ENCODE peak calls at places on chromosome 11, in five cellular contexts. H is IMR-90, B is stomach, S is ovary, K is lower leg skin. C is an unnamed sample.

GRCh38 chr11:66592457-66593302 is at the start of the genes CCDC87 and CCS:
- DNase-seq in H (peak; percentile 92), B (peak; percentile 100), S (peak; percentile 98), K (peak; percentile 99), C (peak; percentile 99)

GRCh38 chr11:116210663-116211062 is 562.1 kb downstream of the BUD13 start:
- DNase-seq in H (no peak), B (no peak), S (no peak), K (no peak), C (no peak)

GRCh38 chr11:65432133-65432650 is 9.6 kb downstream of the NEAT1 start:
- DNase-seq in H (peak; percentile 34), B (no peak), S (no peak), K (no peak), C (no peak)

GRCh38 chr11:2791139-2791520 is 91.3 kb upstream of the KCNQ1OT1 start:
- DNase-seq in H (no peak), B (peak; percentile 45), S (no peak), K (peak; percentile 73), C (peak; percentile 14)

GRCh38 chr11:69985654-69986420 is 92.3 kb upstream of the ANO1 start:
- DNase-seq in H (no peak), B (no peak), S (no peak), K (no peak), C (peak; percentile 42)

GRCh38 chr11:61041755-61042518 is 60.4 kb upstream of the CD5 start:
- DNase-seq in H (no peak), B (peak; percentile 72), S (peak; percentile 65), K (no peak), C (no peak)

GRCh38 chr11:36492724-36493304 is 17.3 kb downstream of the TRAF6 start:
- DNase-seq in H (peak; percentile 63), B (no peak), S (no peak), K (no peak), C (no peak)

GRCh38 chr11:77244277-77245014 is 57.0 kb downstream of the GDPD4 start:
- DNase-seq in H (peak; percentile 85), B (no peak), S (no peak), K (no peak), C (no peak)

GRCh38 chr11:100980156-100980555 is 149.5 kb downstream of the PGR start:
- DNase-seq in H (peak; percentile 13), B (no peak), S (no peak), K (no peak), C (no peak)

GRCh38 chr11:30586251-30587144 is at the start of gene MPPED2:
- DNase-seq in H (no peak), B (no peak), S (peak; percentile 27), K (peak; percentile 90), C (peak; percentile 62)

GRCh38 chr11:120579601-120580000 is 68.1 kb downstream of the GRIK4 start:
- DNase-seq in H (no peak), B (no peak), S (no peak), K (no peak), C (no peak)

GRCh38 chr11:9615031-9615451 is 41.6 kb downstream of the WEE1 start:
- DNase-seq in H (peak; percentile 13), B (no peak), S (no peak), K (peak; percentile 81), C (no peak)

GRCh38 chr11:117486059-117486458 is 158.4 kb downstream of the CEP164 start:
- DNase-seq in H (no peak), B (no peak), S (no peak), K (no peak), C (no peak)

GRCh38 chr11:129192150-129192549 is at the start of gene ARHGAP32:
- DNase-seq in H (no peak), B (no peak), S (no peak), K (no peak), C (no peak)

GRCh38 chr11:27203077-27203476 is 159.9 kb downstream of the CCDC34 start:
- DNase-seq in H (no peak), B (no peak), S (no peak), K (no peak), C (no peak)

GRCh38 chr11:70933986-70934583 is 318.3 kb downstream of the SHANK2 start:
- DNase-seq in H (no peak), B (no peak), S (no peak), K (no peak), C (no peak)

DNA sequence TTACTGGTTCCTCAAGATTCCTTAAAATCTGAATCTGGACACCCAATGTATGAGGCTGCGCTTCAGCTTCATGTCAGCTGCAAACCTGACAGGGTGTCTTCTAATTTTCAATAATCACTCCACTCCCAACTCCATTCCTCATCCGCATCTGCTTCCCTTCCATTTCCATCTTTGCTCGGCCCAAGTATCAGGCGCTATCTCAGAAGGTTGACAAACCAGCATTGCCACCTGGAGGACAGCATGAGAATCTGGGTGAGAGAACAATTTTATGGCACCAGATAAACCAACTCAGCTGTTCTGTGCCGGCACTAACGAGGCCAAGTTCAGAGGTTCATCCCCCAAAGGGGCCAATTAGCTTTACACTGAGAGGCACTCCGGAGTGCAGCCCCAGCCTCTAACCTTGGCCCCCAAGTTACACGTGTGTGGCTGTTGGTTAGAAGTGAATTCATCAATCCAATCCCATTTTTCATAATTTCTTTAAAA is 79.1 kb upstream of the LMO2 start:
- DNase-seq in H (peak; percentile 50), B (peak; percentile 30), S (no peak), K (peak; percentile 85), C (peak; percentile 35)
- TF ChIP-seq CTCF in H (peak; percentile 62), B (no peak), S (no peak), K (peak; percentile 63), C (peak; percentile 57)

GRCh38 chr11:93727985-93728791 is 13.1 kb downstream of the TAF1D start:
- DNase-seq in H (peak; percentile 54), B (no peak), S (no peak), K (no peak), C (no peak)
- TF ChIP-seq POLR2A in H (no peak), B (no peak), S (no peak), K (no peak), C (no peak)

DNA sequence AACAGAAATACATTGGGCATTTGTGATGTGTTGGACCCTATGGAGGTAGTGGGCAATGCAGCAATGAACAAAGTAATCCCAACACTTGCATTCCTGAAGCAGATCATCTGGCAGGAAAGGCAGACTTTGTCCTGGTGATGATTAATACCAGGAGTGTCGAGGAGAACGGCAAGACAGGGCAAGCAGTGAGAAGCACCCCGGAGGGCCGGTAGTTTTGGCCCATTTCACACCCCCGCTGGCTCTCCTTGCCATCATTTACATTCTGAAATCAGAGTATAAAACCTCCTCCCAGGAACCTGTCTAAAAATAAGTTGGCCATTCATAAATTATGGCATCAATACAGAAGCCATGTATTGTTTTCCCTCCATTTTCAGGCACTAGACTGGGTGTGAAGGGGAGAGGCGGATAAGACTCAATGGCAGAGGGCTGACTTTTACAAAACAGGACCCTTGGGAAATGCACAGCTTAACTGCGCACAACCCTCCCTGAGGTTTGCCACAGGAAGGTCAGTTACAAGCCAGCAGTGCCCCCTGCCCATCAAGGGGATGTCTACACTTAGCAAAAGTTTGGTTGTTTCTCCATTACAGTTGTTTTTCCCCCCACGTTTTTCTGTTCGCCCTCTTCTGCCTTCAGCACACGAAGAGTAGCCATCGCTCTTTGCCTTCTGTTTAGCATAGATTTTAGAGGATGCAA is 55.6 kb downstream of the OPCML start:
- DNase-seq in H (no peak), B (no peak), S (no peak), K (no peak), C (no peak)
- TF ChIP-seq CTCF in H (no peak), B (no peak), S (no peak), K (no peak), C (no peak)

GRCh38 chr11:15839061-15839460 is 517.3 kb downstream of the SOX6 start:
- DNase-seq in H (no peak), B (no peak), S (no peak), K (no peak), C (no peak)

GRCh38 chr11:15845261-15845660 is 511.1 kb downstream of the SOX6 start:
- DNase-seq in H (no peak), B (no peak), S (no peak), K (no peak), C (no peak)

GRCh38 chr11:15841898-15842297 is 514.4 kb downstream of the SOX6 start:
- DNase-seq in H (no peak), B (no peak), S (no peak), K (no peak), C (no peak)

GRCh38 chr11:15842345-15842744 is 514.0 kb downstream of the SOX6 start:
- DNase-seq in H (no peak), B (no peak), S (no peak), K (no peak), C (no peak)

DNA sequence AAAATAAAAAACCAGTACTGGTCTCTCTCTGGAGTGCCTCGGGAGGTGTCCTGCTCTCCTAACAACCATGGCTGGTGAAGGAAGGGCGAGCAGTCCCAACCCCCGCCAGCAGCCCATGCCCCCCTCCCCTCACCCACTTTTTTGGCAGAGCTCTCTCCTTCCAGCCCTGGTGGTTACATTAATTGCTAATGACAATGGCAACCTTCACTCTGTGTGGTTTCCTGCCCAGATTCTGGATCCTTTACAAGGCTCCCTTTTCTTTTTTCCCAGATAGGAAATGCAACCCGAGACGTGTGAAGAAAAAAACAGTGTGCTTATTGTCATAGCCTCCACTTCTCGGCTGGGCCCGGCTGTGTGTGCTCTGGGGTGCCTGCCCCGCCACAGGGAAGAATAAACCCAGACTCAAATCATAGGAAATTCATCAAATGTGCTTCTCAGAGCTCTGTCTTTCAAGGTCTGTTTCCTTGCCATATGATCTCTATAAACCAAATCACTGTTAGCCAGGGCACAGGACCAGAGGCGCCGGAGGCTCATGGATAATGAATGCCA is 513.0 kb downstream of the SOX6 start:
- DNase-seq in H (peak; percentile 11), B (peak; percentile 27), S (no peak), K (no peak), C (no peak)
- TF ChIP-seq POLR2A in H (no peak), B (no peak), S (no peak), K (no peak), C (no peak)

C was measured in right lobe of liver.